ENCODE peak calls at places on chromosome 14, in eight cellular contexts. One of them, this sample, is unnamed.

GRCh38 chr14:104384776-104385071 is 194.8 kb upstream of the C14orf180 start:
- DNase-seq in LoVo: no peak
- DNase-seq in HEK293T: no peak
- DNase-seq in fibroblast of pulmonary artery: no peak
- DNase-seq in MCF 10A: no peak
- DNase-seq in suprapubic skin: peak; percentile 38
- DNase-seq in fibroblast of lung: no peak
- DNase-seq in NB4: no peak
- DNase-seq in this sample: no peak

GRCh38 chr14:32393119-32393518 is 64.0 kb downstream of the AKAP6 start:
- DNase-seq in LoVo: no peak
- DNase-seq in HEK293T: no peak
- DNase-seq in fibroblast of pulmonary artery: no peak
- DNase-seq in MCF 10A: no peak
- DNase-seq in suprapubic skin: no peak
- DNase-seq in fibroblast of lung: no peak
- DNase-seq in NB4: no peak
- DNase-seq in this sample: no peak

GRCh38 chr14:31806249-31806648 is 245.0 kb downstream of the NUBPL start:
- DNase-seq in LoVo: no peak
- DNase-seq in HEK293T: no peak
- DNase-seq in fibroblast of pulmonary artery: no peak
- DNase-seq in MCF 10A: no peak
- DNase-seq in suprapubic skin: no peak
- DNase-seq in fibroblast of lung: no peak
- DNase-seq in NB4: no peak
- DNase-seq in this sample: no peak

GRCh38 chr14:29913550-29913949 is 14.1 kb downstream of the PRKD1 start:
- DNase-seq in LoVo: no peak
- DNase-seq in HEK293T: no peak
- DNase-seq in fibroblast of pulmonary artery: no peak
- DNase-seq in MCF 10A: no peak
- DNase-seq in suprapubic skin: no peak
- DNase-seq in fibroblast of lung: no peak
- DNase-seq in NB4: no peak
- DNase-seq in this sample: no peak

GRCh38 chr14:61719344-61720301 is 24.3 kb downstream of the HIF1A start:
- DNase-seq in LoVo: no peak
- DNase-seq in HEK293T: no peak
- DNase-seq in fibroblast of pulmonary artery: no peak
- DNase-seq in MCF 10A: no peak
- DNase-seq in suprapubic skin: no peak
- DNase-seq in fibroblast of lung: no peak
- DNase-seq in NB4: no peak
- DNase-seq in this sample: no peak

GRCh38 chr14:24312736-24313507 is 1.6 kb downstream of the LTB4R start:
- DNase-seq in LoVo: no peak
- DNase-seq in HEK293T: no peak
- DNase-seq in fibroblast of pulmonary artery: peak; percentile 51
- DNase-seq in MCF 10A: no peak
- DNase-seq in suprapubic skin: no peak
- DNase-seq in fibroblast of lung: no peak
- DNase-seq in NB4: peak; percentile 74
- DNase-seq in this sample: no peak

GRCh38 chr14:72478397-72479025 is 415.4 kb downstream of the DPF3 start:
- DNase-seq in LoVo: no peak
- DNase-seq in HEK293T: no peak
- DNase-seq in fibroblast of pulmonary artery: no peak
- DNase-seq in MCF 10A: no peak
- DNase-seq in suprapubic skin: no peak
- DNase-seq in fibroblast of lung: peak; percentile 7
- DNase-seq in NB4: no peak
- DNase-seq in this sample: no peak

GRCh38 chr14:106372870-106373657 is 846.7 kb downstream of the TMEM121 start:
- DNase-seq in LoVo: peak; percentile 66
- DNase-seq in HEK293T: peak; percentile 77
- DNase-seq in fibroblast of pulmonary artery: no peak
- DNase-seq in MCF 10A: peak; percentile 59
- DNase-seq in suprapubic skin: no peak
- DNase-seq in fibroblast of lung: no peak
- DNase-seq in NB4: peak; percentile 64
- DNase-seq in this sample: peak; percentile 42